ENCODE peak calls at places on chromosomes 11 and 22, in eight cellular contexts. F, E, K, C, L, G, N and H are unnamed samples. For H3K27me3, the result is how much of the 10 kb centered on the place peaks cover.

GRCh38 chr11:63686912-63687311 is 5.6 kb downstream of the RTN3 start:
- DNase-seq in G (peak), C (no peak), K (no peak), F (no peak), E (no peak), N (no peak), L (no peak), H (no peak)

GRCh38 chr11:118530683-118531596 is at the start of gene TMEM25:
- DNase-seq in L (peak), N (peak), F (no peak), K (peak), E (peak), C (no peak), G (peak), H (no peak)

GRCh38 chr22:20296598-20296997 is 23.3 kb downstream of the DGCR6L start:
- DNase-seq in E (no peak), F (no peak), G (peak), N (no peak), L (no peak), C (no peak), K (no peak), H (no peak)

GRCh38 chr11:28529540-28530410 is 421.6 kb downstream of the METTL15 start:
- DNase-seq in E (no peak), K (no peak), C (peak), G (peak), L (no peak), N (peak), F (no peak), H (no peak)

GRCh38 chr11:27921472-27921871 is 186.5 kb downstream of the KIF18A start:
- DNase-seq in F (no peak), E (no peak), C (no peak), N (peak), L (no peak), G (peak), K (no peak), H (no peak)

GRCh38 chr11:69880803-69881445 is 61.7 kb upstream of the FGF3 start:
- DNase-seq in N (no peak), C (no peak), F (no peak), K (peak), L (no peak), G (no peak), E (no peak), H (no peak)

GRCh38 chr11:96275807-96276594 is 67.0 kb downstream of the MAML2 start:
- DNase-seq in L (no peak), N (no peak), G (no peak), C (no peak), F (no peak), E (no peak), K (no peak), H (no peak)

GRCh38 chr11:111231836-111232235 is 13.7 kb upstream of the POU2AF2 start:
- DNase-seq in K (no peak), L (peak), G (peak), N (no peak), F (no peak), E (no peak), C (no peak), H (no peak)

GRCh38 chr11:28490763-28491382 is 382.7 kb downstream of the METTL15 start:
- DNase-seq in L (no peak), F (no peak), K (no peak), E (no peak), G (peak), N (no peak), C (no peak), H (no peak)

GRCh38 chr11:125071408-125071807 is 8.3 kb downstream of the SLC37A2 start:
- DNase-seq in F (no peak), L (no peak), K (peak), G (no peak), C (no peak), N (peak), E (peak), H (no peak)

GRCh38 chr11:73168925-73169579 is 26.9 kb upstream of the FCHSD2 start:
- DNase-seq in G (no peak), F (no peak), C (no peak), K (no peak), N (no peak), E (peak), L (no peak), H (no peak)

DNA sequence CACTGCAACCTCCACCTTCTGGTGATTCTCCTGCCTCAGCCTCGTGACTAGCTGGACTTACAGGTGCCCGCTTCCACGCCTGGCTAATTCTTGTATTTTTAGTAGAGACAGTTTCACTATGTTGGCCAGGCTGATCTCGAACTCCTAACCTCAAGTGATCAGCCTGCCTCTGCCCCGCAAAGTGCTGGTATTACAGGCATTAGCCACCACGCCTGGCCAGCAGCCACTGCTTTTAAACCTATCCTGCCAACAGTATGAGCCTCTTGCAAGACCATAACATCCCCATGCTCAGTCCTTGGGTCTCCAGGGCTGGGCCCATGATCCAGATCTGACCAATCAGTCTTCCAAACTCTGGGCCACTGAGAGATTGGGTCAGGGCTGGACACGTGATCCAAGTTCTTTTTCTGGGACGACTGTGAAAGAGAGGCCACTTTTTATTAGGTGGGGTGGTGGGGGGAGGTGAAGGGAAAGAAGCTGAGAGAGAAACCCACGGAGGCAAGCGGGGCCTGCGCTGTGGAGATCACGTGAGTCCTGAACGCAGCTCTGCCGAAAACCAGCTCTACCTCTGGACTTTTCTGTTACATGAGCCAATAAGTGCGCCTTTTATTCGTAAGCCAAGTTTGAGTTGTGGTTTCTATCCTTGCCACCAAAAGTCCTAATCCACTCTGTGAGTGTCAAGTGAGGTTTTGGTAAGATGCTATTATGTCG is 17.9 kb downstream of the ASPHD2 start:
- DNase-seq in F (no peak), C (no peak), K (no peak), E (no peak), G (no peak), L (no peak), N (no peak), H (no peak)
- H3K27ac ChIP-seq in F (no peak), C (no peak), K (no peak), E (no peak), G (no peak), L (no peak), N (no peak), H (no peak)

GRCh38 chr22:42371112-42371900 is 60.9 kb downstream of the NFAM1 start:
- DNase-seq in K (no peak), F (no peak), C (no peak), G (no peak), E (no peak), N (no peak), L (no peak), H (no peak)
- H3K27me3 ChIP-seq in K (under half), F (under half), C (under half), G (under half), E (under half), N (under half), L (under half), H (under half)

DNA sequence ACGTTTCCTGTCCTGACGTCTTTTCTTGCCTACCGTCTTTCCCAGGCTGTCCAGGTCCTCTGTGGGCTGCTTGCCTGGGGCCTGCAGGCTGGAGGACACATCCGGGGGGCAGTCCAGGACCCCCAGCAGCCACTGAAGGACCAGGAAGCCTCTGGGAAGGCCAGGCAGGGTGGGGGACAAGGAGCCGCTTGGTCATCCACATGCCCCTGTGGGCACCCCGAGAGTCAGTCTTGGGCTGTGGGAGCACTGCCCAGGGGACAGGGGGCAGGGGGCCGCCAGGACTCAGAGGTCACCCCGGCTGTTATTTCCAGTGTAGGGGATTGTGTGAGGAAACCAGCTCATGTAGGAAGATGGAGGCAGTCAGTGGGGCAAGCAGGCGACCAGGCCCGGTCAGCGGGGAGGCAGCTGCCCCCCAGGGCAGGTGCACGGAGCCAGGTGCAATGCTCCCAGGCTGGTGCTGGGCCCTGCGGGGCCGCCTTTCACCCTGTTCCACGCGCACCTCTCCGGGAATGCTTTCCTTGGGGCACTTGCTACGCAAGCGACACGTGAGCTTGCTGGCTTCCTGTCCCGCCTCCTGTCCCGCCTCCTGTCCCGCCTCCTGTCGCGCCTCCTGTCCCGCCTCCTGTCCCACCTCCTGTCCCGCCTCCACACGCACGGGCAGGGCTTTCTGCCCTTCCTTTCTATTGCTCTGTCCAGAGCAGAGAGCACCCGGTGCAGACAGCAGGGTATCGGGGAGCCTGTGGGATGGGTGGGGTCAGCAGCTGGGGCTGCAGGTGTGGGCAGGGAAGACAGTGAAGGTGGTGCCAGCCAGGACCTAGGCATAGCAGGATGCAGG is 39.5 kb downstream of the MUC5B start:
- DNase-seq in C (peak), F (peak), G (peak), L (peak), K (peak), E (peak), N (peak), H (peak)
- H3K27ac ChIP-seq in C (peak), F (peak), G (peak), L (peak), K (no peak), E (peak), N (peak), H (peak)

DNA sequence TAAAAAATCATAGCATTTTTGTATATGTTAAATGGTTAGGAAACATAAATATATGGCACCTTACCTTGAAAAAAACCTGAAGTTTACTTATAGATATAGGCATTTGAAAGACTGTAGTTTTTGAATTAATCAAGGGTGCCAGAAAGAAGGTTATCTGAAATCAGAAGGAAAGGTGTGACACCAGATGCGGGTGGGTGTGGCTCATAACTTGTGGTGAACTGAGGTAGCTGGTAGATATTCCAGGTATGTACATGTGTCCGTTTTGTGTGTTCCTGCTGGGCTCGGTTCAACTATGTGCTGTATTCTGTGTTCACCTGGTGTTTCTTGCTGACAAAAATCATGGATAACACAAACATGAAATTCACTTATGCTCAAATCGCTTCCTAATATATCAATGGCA is 35.6 kb downstream of the STK33 start:
- DNase-seq in G (no peak), N (no peak), E (no peak), F (no peak), L (no peak), K (no peak), C (no peak), H (no peak)
- H3K27me3 ChIP-seq in G (under half), N (half or more), E (under half), F (under half), L (under half), K (under half), C (under half), H (under half)

GRCh38 chr11:68322031-68322388 is 9.6 kb downstream of the LRP5 start:
- DNase-seq in K (no peak), E (no peak), F (no peak), G (no peak), N (no peak), C (no peak), L (no peak), H (no peak)
- H3K27ac ChIP-seq in K (no peak), E (peak), F (peak), G (no peak), N (no peak), C (no peak), L (peak), H (no peak)

DNA sequence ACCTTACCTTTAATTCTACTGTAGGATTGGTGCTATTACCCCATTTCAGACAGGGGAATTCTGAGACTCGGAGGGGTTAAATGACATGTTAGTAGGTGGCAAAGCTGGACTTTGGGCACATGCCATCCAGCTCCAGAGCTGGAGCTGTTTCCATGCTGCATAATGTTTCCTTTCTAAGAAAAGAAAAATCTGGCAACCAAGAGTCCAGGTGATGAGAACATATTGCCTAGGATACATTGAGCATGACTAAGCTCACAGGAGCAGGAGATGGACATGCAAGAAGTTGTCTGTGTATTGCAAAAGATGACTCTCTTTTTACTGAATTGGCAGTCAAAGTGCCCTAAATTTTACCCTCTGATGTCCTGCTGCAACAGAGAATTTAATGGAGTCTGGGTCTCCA is 150.8 kb upstream of the SYT13 start:
- DNase-seq in F (no peak), K (no peak), C (no peak), G (no peak), L (no peak), N (no peak), E (no peak), H (no peak)
- H3K27me3 ChIP-seq in F (under half), K (under half), C (under half), G (under half), L (under half), N (under half), E (under half), H (under half)

GRCh38 chr22:47130883-47131610 is 368.6 kb downstream of the TBC1D22A start:
- DNase-seq in F (no peak), C (no peak), K (no peak), E (no peak), G (no peak), N (no peak), L (no peak), H (no peak)

GRCh38 chr22:47126344-47126811 is 363.9 kb downstream of the TBC1D22A start:
- DNase-seq in L (no peak), G (no peak), E (no peak), C (no peak), N (no peak), K (no peak), F (no peak), H (no peak)

GRCh38 chr22:47127441-47127871 is 365.0 kb downstream of the TBC1D22A start:
- DNase-seq in N (no peak), L (no peak), C (no peak), G (no peak), F (no peak), E (no peak), K (no peak), H (no peak)

GRCh38 chr22:47129902-47130301 is 367.5 kb downstream of the TBC1D22A start:
- DNase-seq in G (no peak), F (no peak), L (no peak), E (no peak), C (no peak), K (no peak), N (peak), H (no peak)

DNA sequence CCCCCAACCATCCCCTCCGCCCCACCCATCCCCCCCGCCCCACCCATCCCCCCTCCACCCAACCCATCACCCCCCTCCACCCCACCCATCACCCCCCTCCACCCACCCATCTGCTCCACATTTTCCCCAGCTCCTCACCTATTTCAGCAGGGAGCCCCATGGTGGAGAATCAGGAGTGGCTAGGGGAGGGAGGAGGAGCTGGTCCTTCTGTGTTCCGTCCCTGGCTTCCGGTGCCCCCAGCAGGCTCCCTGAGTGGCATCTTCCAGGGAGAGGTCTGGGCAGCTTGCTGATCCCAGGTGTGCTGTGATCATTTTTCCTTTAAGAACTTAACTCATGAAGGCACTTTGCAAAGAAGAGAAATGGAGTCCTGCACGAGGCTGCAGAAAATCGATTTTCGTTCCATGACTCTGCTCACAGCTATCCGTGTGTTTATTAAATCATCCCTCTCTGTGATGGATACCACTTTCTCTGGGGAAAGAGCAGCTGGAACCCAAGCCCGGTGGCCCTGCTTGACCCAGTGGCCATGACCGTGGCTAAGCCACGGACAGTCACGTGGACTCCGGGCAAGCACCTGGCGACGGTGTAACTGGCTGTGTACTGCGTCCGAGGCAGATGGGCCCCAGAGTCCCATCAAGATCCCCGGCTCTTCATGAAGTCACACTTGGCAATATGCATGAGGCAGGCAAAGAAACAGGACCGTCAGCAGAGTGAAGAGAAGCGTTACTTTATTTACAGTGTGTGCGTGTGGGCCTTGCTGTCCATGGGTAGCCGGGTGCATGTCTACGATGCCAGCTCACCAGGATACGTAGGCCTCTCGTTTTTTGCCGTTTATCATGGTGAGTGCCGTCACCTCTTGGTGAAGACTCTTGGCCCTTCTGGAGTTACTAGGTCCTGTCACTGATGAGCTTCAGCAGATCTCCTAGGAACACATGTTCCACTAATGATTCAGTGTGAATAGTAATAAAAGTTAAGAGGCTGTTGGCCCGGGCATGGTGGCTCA is 366.1 kb downstream of the TBC1D22A start:
- DNase-seq in L (no peak), C (no peak), G (no peak), F (no peak), N (no peak), E (no peak), K (no peak), H (no peak)
- H3K27ac ChIP-seq in L (no peak), C (no peak), G (no peak), F (no peak), N (no peak), E (no peak), K (no peak), H (no peak)

DNA sequence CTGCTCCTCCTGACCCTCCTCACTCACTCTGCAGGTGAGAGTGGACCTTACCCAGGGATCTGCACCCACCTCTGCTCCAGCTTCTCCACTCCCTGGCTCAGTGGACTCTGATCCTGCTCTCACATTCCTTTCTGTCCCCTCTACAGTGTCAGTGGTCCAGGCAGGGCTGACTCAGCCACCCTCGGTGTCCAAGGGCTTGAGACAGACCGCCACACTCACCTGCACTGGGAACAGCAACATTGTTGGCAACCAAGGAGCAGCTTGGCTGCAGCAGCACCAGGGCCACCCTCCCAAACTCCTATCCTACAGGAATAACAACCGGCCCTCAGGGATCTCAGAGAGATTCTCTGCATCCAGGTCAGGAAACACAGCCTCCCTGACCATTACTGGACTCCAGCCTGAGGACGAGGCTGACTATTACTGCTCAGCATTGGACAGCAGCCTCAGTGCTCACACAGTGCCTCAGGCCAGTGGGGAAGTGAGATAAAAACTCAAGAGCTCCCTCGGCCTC is 29.7 kb upstream of the VPREB1 start:
- DNase-seq in F (no peak), K (no peak), L (no peak), N (no peak), G (no peak), E (no peak), C (no peak), H (no peak)
- H3K27me3 ChIP-seq in F (under half), K (half or more), L (under half), N (under half), G (under half), E (under half), C (under half), H (under half)

GRCh38 chr11:105106140-105106539 is 33.4 kb downstream of the CARD18 start:
- DNase-seq in C (no peak), K (no peak), L (no peak), F (no peak), G (no peak), N (no peak), E (no peak), H (no peak)

GRCh38 chr11:105109353-105109752 is 30.2 kb downstream of the CARD18 start:
- DNase-seq in N (peak), G (no peak), C (no peak), E (no peak), K (no peak), L (no peak), F (no peak), H (no peak)

GRCh38 chr11:105108247-105108646 is 31.3 kb downstream of the CARD18 start:
- DNase-seq in G (no peak), K (no peak), F (no peak), L (no peak), E (no peak), N (peak), C (no peak), H (no peak)

GRCh38 chr11:105111145-105111944 is 28.2 kb downstream of the CARD18 start:
- DNase-seq in K (no peak), L (no peak), N (no peak), G (no peak), C (no peak), F (no peak), E (no peak), H (no peak)

GRCh38 chr11:105109855-105110750 is 29.5 kb downstream of the CARD18 start:
- DNase-seq in L (no peak), C (no peak), K (no peak), E (no peak), F (no peak), G (peak), N (peak), H (no peak)
- H3K27ac ChIP-seq in L (no peak), C (no peak), K (no peak), E (no peak), F (no peak), G (no peak), N (peak), H (no peak)

DNA sequence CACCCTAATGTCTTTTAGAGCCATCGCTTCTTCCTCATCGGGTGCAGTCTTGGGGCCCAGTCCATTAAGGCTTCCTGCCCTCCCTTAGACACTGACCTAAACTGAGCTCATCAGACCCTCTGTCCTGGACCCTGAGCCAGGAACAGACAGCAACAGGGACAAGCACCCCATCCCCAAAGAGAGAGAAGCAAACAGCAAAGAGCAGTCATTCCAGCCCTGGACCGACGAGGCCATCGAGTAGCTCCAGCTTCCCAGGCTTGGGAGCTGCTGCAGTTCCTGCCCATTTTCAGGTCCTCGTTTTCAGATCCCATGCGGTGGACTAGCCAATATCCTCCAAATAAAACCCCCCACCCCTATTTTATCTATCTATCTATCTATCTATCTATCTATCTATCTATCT is 25.8 kb upstream of the CACNG2 start:
- DNase-seq in F (no peak), G (no peak), N (no peak), K (peak), C (no peak), L (no peak), E (no peak), H (no peak)
- H3K27me3 ChIP-seq in F (under half), G (under half), N (under half), K (under half), C (under half), L (under half), E (under half), H (under half)